ENCODE peak calls at places on chromosome 3, in five cellular contexts. One of them, this sample, is unnamed.

GRCh38 chr3:53161820-53162671 is 1.0 kb downstream of the PRKCD start:
- DNase-seq in IMR-90: peak; percentile 20
- DNase-seq in H9: peak; percentile 47
- DNase-seq in mesendoderm: peak; percentile 59
- DNase-seq in neuronal stem cell: no peak
- DNase-seq in this sample: no peak

GRCh38 chr3:141482250-141482937 is 4.4 kb upstream of the RASA2 start:
- DNase-seq in IMR-90: peak; percentile 81
- DNase-seq in H9: no peak
- DNase-seq in mesendoderm: peak; percentile 87
- DNase-seq in neuronal stem cell: no peak
- DNase-seq in this sample: peak; percentile 98

GRCh38 chr3:130473416-130473815 is 43.6 kb upstream of the COL6A6 start:
- DNase-seq in IMR-90: no peak
- DNase-seq in H9: no peak
- DNase-seq in mesendoderm: no peak
- DNase-seq in neuronal stem cell: no peak
- DNase-seq in this sample: peak; percentile 44

GRCh38 chr3:129632977-129633376 is 26.5 kb upstream of the PLXND1 start:
- DNase-seq in IMR-90: no peak
- DNase-seq in H9: no peak
- DNase-seq in mesendoderm: no peak
- DNase-seq in neuronal stem cell: no peak
- DNase-seq in this sample: no peak

GRCh38 chr3:196179380-196180308 is 31.6 kb downstream of the ZDHHC19 start:
- DNase-seq in IMR-90: peak; percentile 77
- DNase-seq in H9: peak; percentile 74
- DNase-seq in mesendoderm: peak; percentile 52
- DNase-seq in neuronal stem cell: no peak
- DNase-seq in this sample: peak; percentile 17

GRCh38 chr3:20890124-20890523 is 704.1 kb upstream of the SGO1 start:
- DNase-seq in IMR-90: no peak
- DNase-seq in H9: no peak
- DNase-seq in mesendoderm: no peak
- DNase-seq in neuronal stem cell: no peak
- DNase-seq in this sample: no peak

GRCh38 chr3:127747751-127748521 is 74.4 kb downstream of the MGLL start:
- DNase-seq in IMR-90: peak; percentile 95
- DNase-seq in H9: no peak
- DNase-seq in mesendoderm: peak; percentile 13
- DNase-seq in neuronal stem cell: no peak
- DNase-seq in this sample: no peak

GRCh38 chr3:10508235-10508618 is 2.8 kb upstream of the ATP2B2 start:
- DNase-seq in IMR-90: no peak
- DNase-seq in H9: no peak
- DNase-seq in mesendoderm: no peak
- DNase-seq in neuronal stem cell: no peak
- DNase-seq in this sample: no peak

GRCh38 chr3:129485681-129486056 is 42.8 kb upstream of the RHO start:
- DNase-seq in IMR-90: peak; percentile 94
- DNase-seq in H9: no peak
- DNase-seq in mesendoderm: peak; percentile 56
- DNase-seq in neuronal stem cell: no peak
- DNase-seq in this sample: peak; percentile 100

GRCh38 chr3:95227092-95227491 is 1164.2 kb downstream of the NSUN3 start:
- DNase-seq in IMR-90: no peak
- DNase-seq in H9: no peak
- DNase-seq in mesendoderm: no peak
- DNase-seq in neuronal stem cell: no peak
- DNase-seq in this sample: no peak

GRCh38 chr3:104596551-104596950 is 770.2 kb upstream of the ALCAM start:
- DNase-seq in IMR-90: peak; percentile 67
- DNase-seq in H9: peak; percentile 29
- DNase-seq in mesendoderm: peak; percentile 72
- DNase-seq in neuronal stem cell: peak; percentile 21
- DNase-seq in this sample: peak; percentile 62

GRCh38 chr3:155129396-155129795 is 49.3 kb downstream of the MME start:
- DNase-seq in IMR-90: no peak
- DNase-seq in H9: no peak
- DNase-seq in mesendoderm: peak; percentile 38
- DNase-seq in neuronal stem cell: no peak
- DNase-seq in this sample: peak; percentile 6

GRCh38 chr3:195583831-195584542 is at the start of gene APOD:
- DNase-seq in IMR-90: peak; percentile 13
- DNase-seq in H9: no peak
- DNase-seq in mesendoderm: no peak
- DNase-seq in neuronal stem cell: no peak
- DNase-seq in this sample: no peak

GRCh38 chr3:186996356-186996755 is 66.0 kb downstream of the ST6GAL1 start:
- DNase-seq in IMR-90: no peak
- DNase-seq in H9: no peak
- DNase-seq in mesendoderm: no peak
- DNase-seq in neuronal stem cell: no peak
- DNase-seq in this sample: no peak

GRCh38 chr3:186991470-186991869 is 61.1 kb downstream of the ST6GAL1 start:
- DNase-seq in IMR-90: no peak
- DNase-seq in H9: no peak
- DNase-seq in mesendoderm: no peak
- DNase-seq in neuronal stem cell: no peak
- DNase-seq in this sample: no peak

GRCh38 chr3:186993210-186993782 is 63.0 kb downstream of the ST6GAL1 start:
- DNase-seq in IMR-90: no peak
- DNase-seq in H9: no peak
- DNase-seq in mesendoderm: no peak
- DNase-seq in neuronal stem cell: no peak
- DNase-seq in this sample: no peak

GRCh38 chr3:186990878-186991308 is 60.6 kb downstream of the ST6GAL1 start:
- DNase-seq in IMR-90: peak; percentile 22
- DNase-seq in H9: no peak
- DNase-seq in mesendoderm: no peak
- DNase-seq in neuronal stem cell: no peak
- DNase-seq in this sample: peak; percentile 74

DNA sequence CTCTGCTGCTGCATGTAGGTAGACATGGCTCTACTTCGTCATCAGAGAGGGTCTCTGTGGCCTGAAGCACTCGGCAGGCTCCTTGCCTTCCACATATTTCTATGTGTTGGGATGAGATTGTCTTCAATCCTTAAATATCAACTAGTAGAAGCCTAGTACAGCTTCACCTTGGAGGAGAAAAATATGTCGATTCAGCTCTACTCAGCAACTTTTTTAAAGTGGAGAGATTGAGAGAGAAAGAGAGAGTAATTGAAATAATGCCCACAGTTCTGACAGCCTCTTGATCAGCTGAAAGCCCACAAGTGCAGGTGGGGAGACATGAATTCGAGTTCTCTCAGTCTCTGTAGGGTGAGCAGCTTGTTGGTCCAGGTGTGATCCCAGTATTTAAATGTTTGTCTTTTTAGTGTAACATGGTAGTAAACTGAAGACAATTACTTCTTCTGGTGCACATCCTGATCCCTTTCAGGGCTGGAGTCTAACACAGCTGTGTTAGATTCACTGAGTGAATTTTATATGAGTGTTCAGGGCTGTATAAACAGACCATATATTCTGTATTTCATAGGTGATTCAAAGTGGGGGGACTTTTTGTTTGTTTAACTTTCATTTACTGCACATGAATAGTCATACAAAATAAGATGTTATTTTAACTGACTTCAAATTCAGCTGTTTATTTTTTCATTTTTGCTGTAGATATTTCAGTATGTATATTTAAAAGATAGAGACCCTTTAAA is 63.8 kb downstream of the ST6GAL1 start:
- DNase-seq in IMR-90: peak; percentile 62
- DNase-seq in H9: no peak
- DNase-seq in mesendoderm: no peak
- DNase-seq in neuronal stem cell: no peak
- DNase-seq in this sample: no peak
- H3K4me1 ChIP-seq in IMR-90: peaks cover 3% of the 10 kb centered on the region
- H3K4me1 ChIP-seq in H9: peaks cover 17% of the 10 kb centered on the region
- H3K4me1 ChIP-seq in mesendoderm: no peaks in the 10 kb centered on the region
- H3K4me1 ChIP-seq in neuronal stem cell: peaks cover 3% of the 10 kb centered on the region
- H3K4me1 ChIP-seq in this sample: peaks cover 2% of the 10 kb centered on the region

GRCh38 chr3:81216192-81216591 is 545.3 kb downstream of the GBE1 start:
- DNase-seq in IMR-90: peak; percentile 48
- DNase-seq in H9: no peak
- DNase-seq in mesendoderm: no peak
- DNase-seq in neuronal stem cell: no peak
- DNase-seq in this sample: no peak
- H2BK5ac ChIP-seq in IMR-90: no peak overlapping the region
- H2BK5ac ChIP-seq in H9: no peak overlapping the region
- H2BK5ac ChIP-seq in mesendoderm: no peak overlapping the region
- H2BK5ac ChIP-seq in neuronal stem cell: no peak overlapping the region
- H2BK5ac ChIP-seq in this sample: no peak overlapping the region

GRCh38 chr3:121995190-121996137 is 26.6 kb downstream of the ILDR1 start:
- DNase-seq in IMR-90: peak; percentile 75
- DNase-seq in H9: peak; percentile 82
- DNase-seq in mesendoderm: peak; percentile 90
- DNase-seq in neuronal stem cell: peak; percentile 35
- DNase-seq in this sample: peak; percentile 79
- H3K4me1 ChIP-seq in IMR-90: peaks cover 6% of the 10 kb centered on the region
- H3K4me1 ChIP-seq in H9: peaks cover under 1% of the 10 kb centered on the region
- H3K4me1 ChIP-seq in mesendoderm: peaks cover 2% of the 10 kb centered on the region
- H3K4me1 ChIP-seq in neuronal stem cell: no peaks in the 10 kb centered on the region
- H3K4me1 ChIP-seq in this sample: peaks cover 9% of the 10 kb centered on the region

GRCh38 chr3:123119388-123119787 is 52.6 kb downstream of the PDIA5 start:
- DNase-seq in IMR-90: no peak
- DNase-seq in H9: no peak
- DNase-seq in mesendoderm: no peak
- DNase-seq in neuronal stem cell: no peak
- DNase-seq in this sample: no peak
- H2BK5ac ChIP-seq in IMR-90: no peak overlapping the region
- H2BK5ac ChIP-seq in H9: no peak overlapping the region
- H2BK5ac ChIP-seq in mesendoderm: no peak overlapping the region
- H2BK5ac ChIP-seq in neuronal stem cell: no peak overlapping the region
- H2BK5ac ChIP-seq in this sample: no peak overlapping the region

GRCh38 chr3:15266510-15267376 is 60.7 kb downstream of the CAPN7 start:
- DNase-seq in IMR-90: no peak
- DNase-seq in H9: no peak
- DNase-seq in mesendoderm: peak; percentile 58
- DNase-seq in neuronal stem cell: no peak
- DNase-seq in this sample: no peak
- H3K4me1 ChIP-seq in IMR-90: peaks cover 13% of the 10 kb centered on the region
- H3K4me1 ChIP-seq in H9: no peaks in the 10 kb centered on the region
- H3K4me1 ChIP-seq in mesendoderm: peaks cover 2% of the 10 kb centered on the region
- H3K4me1 ChIP-seq in neuronal stem cell: no peaks in the 10 kb centered on the region
- H3K4me1 ChIP-seq in this sample: peaks cover 23% of the 10 kb centered on the region

DNA sequence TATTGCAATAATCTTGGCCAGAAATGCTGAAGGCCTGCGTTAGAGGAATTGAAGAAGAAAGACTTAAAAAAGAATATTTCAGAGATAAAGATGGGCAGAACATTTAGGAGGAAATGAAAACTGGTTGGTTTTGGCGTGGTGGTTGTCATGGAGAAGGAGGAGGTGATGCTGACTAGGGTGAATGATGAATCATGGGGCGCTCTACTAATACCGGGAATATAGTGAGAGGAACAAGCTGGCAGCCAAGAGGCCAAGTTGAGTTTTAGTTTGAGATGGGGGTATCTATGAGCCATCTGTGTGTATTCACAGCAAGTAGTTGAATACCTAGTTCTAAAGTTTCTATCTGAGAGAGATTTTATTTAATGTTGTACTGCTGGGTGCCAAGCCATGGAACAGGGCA is 6.8 kb upstream of the GAP43 start:
- DNase-seq in IMR-90: no peak
- DNase-seq in H9: no peak
- DNase-seq in mesendoderm: no peak
- DNase-seq in neuronal stem cell: no peak
- DNase-seq in this sample: no peak
- H2BK5ac ChIP-seq in IMR-90: no peak overlapping the region
- H2BK5ac ChIP-seq in H9: no peak overlapping the region
- H2BK5ac ChIP-seq in mesendoderm: no peak overlapping the region
- H2BK5ac ChIP-seq in neuronal stem cell: no peak overlapping the region
- H2BK5ac ChIP-seq in this sample: no peak overlapping the region

GRCh38 chr3:126465928-126466564 is 9.6 kb downstream of the ZXDC start:
- DNase-seq in IMR-90: no peak
- DNase-seq in H9: no peak
- DNase-seq in mesendoderm: no peak
- DNase-seq in neuronal stem cell: no peak
- DNase-seq in this sample: no peak

GRCh38 chr3:126464997-126465396 is 10.7 kb downstream of the ZXDC start:
- DNase-seq in IMR-90: no peak
- DNase-seq in H9: no peak
- DNase-seq in mesendoderm: no peak
- DNase-seq in neuronal stem cell: no peak
- DNase-seq in this sample: no peak

GRCh38 chr3:126463521-126463920 is 12.2 kb downstream of the ZXDC start:
- DNase-seq in IMR-90: no peak
- DNase-seq in H9: no peak
- DNase-seq in mesendoderm: no peak
- DNase-seq in neuronal stem cell: no peak
- DNase-seq in this sample: no peak

GRCh38 chr3:126464494-126464893 is 11.2 kb downstream of the ZXDC start:
- DNase-seq in IMR-90: no peak
- DNase-seq in H9: no peak
- DNase-seq in mesendoderm: no peak
- DNase-seq in neuronal stem cell: no peak
- DNase-seq in this sample: no peak

GRCh38 chr3:126464093-126464492 is 11.6 kb downstream of the ZXDC start:
- DNase-seq in IMR-90: no peak
- DNase-seq in H9: no peak
- DNase-seq in mesendoderm: no peak
- DNase-seq in neuronal stem cell: no peak
- DNase-seq in this sample: no peak
- H3K4me1 ChIP-seq in IMR-90: no peaks in the 10 kb centered on the region
- H3K4me1 ChIP-seq in H9: no peaks in the 10 kb centered on the region
- H3K4me1 ChIP-seq in mesendoderm: no peaks in the 10 kb centered on the region
- H3K4me1 ChIP-seq in neuronal stem cell: no peaks in the 10 kb centered on the region
- H3K4me1 ChIP-seq in this sample: no peaks in the 10 kb centered on the region

DNA sequence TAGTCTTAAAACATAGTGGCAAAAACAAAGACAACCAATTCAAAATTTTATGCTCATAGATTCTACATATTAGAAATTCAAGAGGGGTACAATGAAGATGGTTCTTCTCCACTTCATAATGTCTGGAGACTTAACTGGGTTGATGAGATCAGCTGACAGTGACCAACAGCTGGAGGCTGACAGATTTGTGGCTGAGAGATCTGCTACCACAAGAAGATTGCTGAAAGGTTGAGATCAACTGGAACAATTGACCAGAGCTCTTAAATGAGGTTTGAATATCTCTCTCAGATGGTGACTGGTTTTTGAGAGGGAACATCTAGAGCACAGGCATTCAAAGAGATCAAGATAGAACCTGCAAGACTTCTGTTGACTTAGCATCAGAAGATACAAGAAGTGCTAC is 254.1 kb upstream of the ARPP21 start:
- DNase-seq in IMR-90: no peak
- DNase-seq in H9: no peak
- DNase-seq in mesendoderm: no peak
- DNase-seq in neuronal stem cell: no peak
- DNase-seq in this sample: no peak
- H2BK5ac ChIP-seq in IMR-90: no peak overlapping the region
- H2BK5ac ChIP-seq in H9: no peak overlapping the region
- H2BK5ac ChIP-seq in mesendoderm: no peak overlapping the region
- H2BK5ac ChIP-seq in neuronal stem cell: no peak overlapping the region
- H2BK5ac ChIP-seq in this sample: no peak overlapping the region